ENCODE peak calls at places on chromosomes 4 and X, in ten cellular contexts. X, K, R, Z, M, E, Q, G, N and L are unnamed samples.

GRCh38 chrX:48466696-48467095 is 3.4 kb downstream of the SLC38A5 start:
- DNase-seq in X (no peak), K (no peak), R (no peak), Z (no peak), M (no peak), E (no peak), Q (peak), G (no peak), N (no peak), L (no peak)

GRCh38 chrX:119537487-119537886 is 27.7 kb downstream of the STEEP1 start:
- DNase-seq in X (no peak), K (no peak), R (no peak), Z (no peak), M (no peak), E (no peak), Q (no peak), G (no peak), N (no peak), L (no peak)

GRCh38 chr4:121684016-121684415 is 12.8 kb downstream of the ANXA5 start:
- DNase-seq in X (no peak), K (no peak), R (no peak), Z (no peak), M (no peak), E (no peak), Q (no peak), G (no peak), N (no peak), L (no peak)

GRCh38 chrX:4588893-4589292 is 875.4 kb upstream of the PRKX start:
- DNase-seq in X (no peak), K (no peak), R (no peak), Z (no peak), M (no peak), E (no peak), Q (no peak), G (no peak), N (no peak), L (no peak)

GRCh38 chr4:142331646-142332045 is 514.5 kb downstream of the INPP4B start:
- DNase-seq in X (no peak), K (no peak), R (no peak), Z (peak), M (no peak), E (no peak), Q (no peak), G (peak), N (no peak), L (no peak)

GRCh38 chr4:110639207-110640092 is 16.6 kb upstream of the PITX2 start:
- DNase-seq in X (no peak), K (no peak), R (no peak), Z (no peak), M (no peak), E (no peak), Q (no peak), G (no peak), N (no peak), L (no peak)

GRCh38 chr4:136687118-136687517 is 845.2 kb downstream of the PCDH18 start:
- DNase-seq in X (no peak), K (no peak), R (no peak), Z (peak), M (no peak), E (no peak), Q (no peak), G (no peak), N (peak), L (no peak)

GRCh38 chrX:17787557-17787956 is 50.3 kb downstream of the SCML1 start:
- DNase-seq in X (no peak), K (no peak), R (no peak), Z (no peak), M (no peak), E (no peak), Q (no peak), G (no peak), N (no peak), L (no peak)

GRCh38 chr4:83961575-83961974 is 425.7 kb downstream of the GPAT3 start:
- DNase-seq in X (no peak), K (no peak), R (no peak), Z (peak), M (no peak), E (no peak), Q (no peak), G (peak), N (no peak), L (no peak)

GRCh38 chr4:87425711-87426110 is 3.3 kb downstream of the NUDT9 start:
- DNase-seq in X (no peak), K (no peak), R (no peak), Z (no peak), M (no peak), E (no peak), Q (no peak), G (no peak), N (no peak), L (no peak)

GRCh38 chr4:74631988-74632387 is 162.3 kb downstream of the BTC start:
- DNase-seq in X (no peak), K (no peak), R (no peak), Z (no peak), M (no peak), E (no peak), Q (no peak), G (no peak), N (no peak), L (no peak)

GRCh38 chrX:119479845-119480244 is 11.6 kb downstream of the SLC25A5 start:
- DNase-seq in X (no peak), K (no peak), R (no peak), Z (no peak), M (no peak), E (no peak), Q (no peak), G (no peak), N (no peak), L (no peak)

GRCh38 chr4:15944895-15945294 is 6.4 kb upstream of the FGFBP1 start:
- DNase-seq in X (no peak), K (no peak), R (no peak), Z (no peak), M (no peak), E (no peak), Q (no peak), G (no peak), N (no peak), L (no peak)

GRCh38 chr4:142567620-142568451 is 278.3 kb downstream of the INPP4B start:
- DNase-seq in X (no peak), K (no peak), R (no peak), Z (peak), M (no peak), E (no peak), Q (no peak), G (peak), N (no peak), L (no peak)

GRCh38 chr4:140096483-140096861 is 57.5 kb downstream of the MAML3 start:
- DNase-seq in X (no peak), K (no peak), R (no peak), Z (no peak), M (no peak), E (no peak), Q (no peak), G (no peak), N (no peak), L (no peak)

GRCh38 chr4:71126719-71127118 is 133.3 kb downstream of the DCK start:
- DNase-seq in X (no peak), K (no peak), R (no peak), Z (no peak), M (no peak), E (no peak), Q (no peak), G (peak), N (peak), L (peak)

GRCh38 chrX:20252392-20253231 is 14.1 kb downstream of the RPS6KA3 start:
- DNase-seq in X (no peak), K (peak), R (no peak), Z (peak), M (peak), E (peak), Q (peak), G (peak), N (peak), L (peak)

GRCh38 chr4:158814636-158815035 is 45.8 kb downstream of the FNIP2 start:
- DNase-seq in X (no peak), K (no peak), R (no peak), Z (peak), M (no peak), E (no peak), Q (no peak), G (peak), N (no peak), L (no peak)

GRCh38 chrX:23616361-23616760 is 50.9 kb upstream of the PRDX4 start:
- DNase-seq in X (no peak), K (peak), R (peak), Z (peak), M (no peak), E (no peak), Q (no peak), G (peak), N (peak), L (no peak)

GRCh38 chr4:80124246-80125211 is 51.5 kb upstream of the ANTXR2 start:
- DNase-seq in X (no peak), K (no peak), R (no peak), Z (no peak), M (no peak), E (no peak), Q (no peak), G (no peak), N (no peak), L (no peak)

GRCh38 chr4:46931981-46932380 is 22.9 kb upstream of the COX7B2 start:
- DNase-seq in X (no peak), K (peak), R (no peak), Z (peak), M (peak), E (no peak), Q (peak), G (peak), N (peak), L (peak)

GRCh38 chr4:123361195-123361861 is 35.3 kb upstream of the SPRY1 start:
- DNase-seq in X (no peak), K (no peak), R (no peak), Z (no peak), M (no peak), E (no peak), Q (no peak), G (peak), N (peak), L (peak)

GRCh38 chr4:170014359-170015008 is 11.7 kb downstream of the MFAP3L start:
- DNase-seq in X (no peak), K (no peak), R (no peak), Z (no peak), M (no peak), E (no peak), Q (no peak), G (peak), N (peak), L (no peak)

GRCh38 chr4:97984545-97985131 is 158.6 kb downstream of the STPG2 start:
- DNase-seq in X (no peak), K (no peak), R (no peak), Z (peak), M (no peak), E (no peak), Q (peak), G (no peak), N (no peak), L (no peak)

GRCh38 chrX:31449975-31450374 is 378.1 kb upstream of the FTHL17 start:
- DNase-seq in X (no peak), K (no peak), R (no peak), Z (no peak), M (no peak), E (no peak), Q (no peak), G (peak), N (no peak), L (peak)

GRCh38 chr4:168848977-168849687 is 160.9 kb downstream of the CBR4 start:
- DNase-seq in X (no peak), K (peak), R (no peak), Z (peak), M (no peak), E (no peak), Q (no peak), G (no peak), N (peak), L (no peak)

GRCh38 chr4:90357117-90357710 is 230.0 kb downstream of the CCSER1 start:
- DNase-seq in X (no peak), K (peak), R (peak), Z (peak), M (no peak), E (no peak), Q (no peak), G (peak), N (peak), L (no peak)